ENCODE peak calls at places on chromosome 1, in six cellular contexts. U, N, G, S, B and I are unnamed samples.
A peak's percentile ranks its signal among the peaks of the same experiment; 100 is the strongest.

GRCh38 chr1:86756062-86756406 is 51.7 kb downstream of the SH3GLB1 start:
- DNase-seq in U (no peak), N (no peak), G (no peak), S (no peak), B (no peak), I (no peak)

GRCh38 chr1:209134001-209134400 is 449.5 kb upstream of the CAMK1G start:
- DNase-seq in U (no peak), N (peak; percentile 83), G (no peak), S (no peak), B (no peak), I (no peak)

GRCh38 chr1:78377356-78377928 is 113.3 kb upstream of the PTGFR start:
- DNase-seq in U (no peak), N (peak; percentile 9), G (no peak), S (no peak), B (no peak), I (no peak)

GRCh38 chr1:63169057-63169456 is 153.3 kb upstream of the FOXD3 start:
- DNase-seq in U (no peak), N (no peak), G (no peak), S (no peak), B (no peak), I (no peak)

GRCh38 chr1:224874775-224875174 is 54.7 kb upstream of the DNAH14 start:
- DNase-seq in U (peak; percentile 39), N (no peak), G (no peak), S (no peak), B (peak; percentile 35), I (no peak)

GRCh38 chr1:116147972-116148371 is 36.8 kb downstream of the MAB21L3 start:
- DNase-seq in U (no peak), N (no peak), G (no peak), S (no peak), B (no peak), I (no peak)

GRCh38 chr1:227949341-227949921 is 1.7 kb upstream of the WNT9A start:
- DNase-seq in U (no peak), N (no peak), G (peak; percentile 63), S (peak; percentile 57), B (no peak), I (peak; percentile 60)

GRCh38 chr1:222557148-222557547 is 9.2 kb upstream of the HHIPL2 start:
- DNase-seq in U (no peak), N (no peak), G (no peak), S (no peak), B (peak; percentile 6), I (no peak)

GRCh38 chr1:241269116-241269515 is 87.9 kb downstream of the RGS7 start:
- DNase-seq in U (peak; percentile 5), N (peak; percentile 23), G (no peak), S (no peak), B (no peak), I (no peak)

GRCh38 chr1:100353073-100353801 is 931 bp downstream of the CDC14A start:
- DNase-seq in U (peak; percentile 62), N (peak; percentile 68), G (no peak), S (peak; percentile 69), B (peak; percentile 9), I (peak; percentile 68)

GRCh38 chr1:186967659-186968394 is 139.1 kb downstream of the PLA2G4A start:
- DNase-seq in U (no peak), N (no peak), G (no peak), S (no peak), B (no peak), I (no peak)

GRCh38 chr1:56516539-56517252 is 62.7 kb downstream of the PLPP3 start:
- DNase-seq in U (no peak), N (peak; percentile 79), G (no peak), S (no peak), B (peak; percentile 28), I (no peak)

GRCh38 chr1:225825078-225825477 is 15.2 kb downstream of the EPHX1 start:
- DNase-seq in U (no peak), N (no peak), G (no peak), S (no peak), B (no peak), I (no peak)

GRCh38 chr1:161930064-161930463 is 93.6 kb downstream of the OLFML2B start:
- DNase-seq in U (no peak), N (no peak), G (no peak), S (no peak), B (peak; percentile 33), I (no peak)

GRCh38 chr1:7278045-7278444 is 492.8 kb downstream of the CAMTA1 start:
- DNase-seq in U (no peak), N (no peak), G (no peak), S (no peak), B (no peak), I (peak; percentile 16)

GRCh38 chr1:15328785-15329480 is 80.8 kb upstream of the EFHD2 start:
- DNase-seq in U (no peak), N (no peak), G (no peak), S (no peak), B (peak; percentile 78), I (no peak)

GRCh38 chr1:23593556-23594148 is 34.4 kb upstream of the ID3 start:
- DNase-seq in U (no peak), N (peak; percentile 64), G (no peak), S (no peak), B (no peak), I (no peak)

GRCh38 chr1:109789771-109790170 is 26.0 kb upstream of the EPS8L3 start:
- DNase-seq in U (no peak), N (no peak), G (peak; percentile 53), S (peak; percentile 18), B (no peak), I (peak; percentile 34)

GRCh38 chr1:6461538-6462411 is 4.2 kb downstream of the TNFRSF25 start:
- DNase-seq in U (no peak), N (no peak), G (no peak), S (no peak), B (no peak), I (no peak)

GRCh38 chr1:94047914-94048313 is 73.0 kb downstream of the ABCA4 start:
- DNase-seq in U (no peak), N (no peak), G (no peak), S (no peak), B (no peak), I (no peak)

GRCh38 chr1:94044290-94044790 is 76.6 kb downstream of the ABCA4 start:
- DNase-seq in U (no peak), N (no peak), G (no peak), S (peak; percentile 78), B (no peak), I (no peak)

GRCh38 chr1:94043738-94044289 is 77.1 kb downstream of the ABCA4 start:
- DNase-seq in U (no peak), N (no peak), G (no peak), S (no peak), B (no peak), I (no peak)

GRCh38 chr1:94044891-94045290 is 76.1 kb downstream of the ABCA4 start:
- DNase-seq in U (no peak), N (no peak), G (no peak), S (no peak), B (no peak), I (no peak)

DNA sequence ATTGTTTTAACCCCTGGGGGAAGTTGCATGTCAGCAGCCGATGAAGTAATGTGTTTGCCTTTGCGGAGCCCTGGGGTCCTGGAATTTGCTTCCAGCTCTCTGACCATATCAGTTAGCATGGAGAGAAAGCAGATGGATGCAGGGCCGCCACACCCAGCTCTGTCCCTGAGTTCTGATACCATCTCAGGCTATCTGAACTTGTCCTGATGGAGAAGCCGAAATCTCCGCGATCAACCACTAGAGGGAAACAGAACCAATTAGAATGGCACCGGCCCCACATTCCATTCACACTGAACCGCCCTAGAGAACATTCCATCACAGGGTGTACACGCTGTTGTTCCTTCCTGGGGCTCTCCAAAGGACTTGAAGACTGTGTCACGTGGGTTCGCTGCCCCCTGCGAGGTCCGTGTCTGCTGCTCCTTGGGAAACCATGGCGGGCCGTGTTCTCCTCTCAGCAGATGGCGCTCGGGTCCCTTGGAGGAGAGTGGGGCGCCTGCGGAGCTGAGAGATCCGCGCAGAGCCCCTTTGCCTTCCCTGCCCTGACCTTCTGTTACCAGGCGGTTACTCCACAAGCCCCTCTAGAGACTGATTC is 75.4 kb downstream of the ABCA4 start:
- DNase-seq in U (peak; percentile 65), N (peak; percentile 54), G (peak; percentile 93), S (peak; percentile 95), B (peak; percentile 92), I (peak; percentile 79)
- TF ChIP-seq CTCF in U (peak; percentile 65), N (peak; percentile 50), G (peak; percentile 68), S (peak; percentile 75), B (peak; percentile 76), I (peak; percentile 78)

DNA sequence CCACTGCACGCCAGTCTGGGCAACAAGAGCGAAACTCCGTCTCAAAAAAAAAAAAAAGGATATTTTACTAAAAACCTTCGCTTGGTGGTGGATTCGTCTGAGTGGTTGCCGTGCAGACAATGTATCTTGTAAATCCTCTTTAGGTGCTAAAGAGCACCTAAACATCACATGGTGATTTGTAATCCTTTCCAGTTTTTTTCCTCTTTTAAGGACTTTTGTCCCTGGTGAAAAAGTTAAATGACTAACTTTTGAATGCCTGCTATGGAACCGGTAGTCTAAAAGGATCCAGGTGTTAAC is 769 bp upstream of the ARNT start:
- DNase-seq in U (no peak), N (peak; percentile 23), G (no peak), S (no peak), B (no peak), I (no peak)
- TF ChIP-seq CTCF in U (no peak), N (no peak), G (no peak), S (no peak), B (no peak), I (no peak)

GRCh38 chr1:192576190-192577144 is 894 bp downstream of the RGS1 start:
- DNase-seq in U (no peak), N (no peak), G (no peak), S (no peak), B (no peak), I (no peak)

GRCh38 chr1:192578144-192578909 is 2.8 kb downstream of the RGS1 start:
- DNase-seq in U (no peak), N (no peak), G (no peak), S (no peak), B (no peak), I (no peak)

GRCh38 chr1:192575499-192576189 is at the start of gene RGS1:
- DNase-seq in U (no peak), N (peak; percentile 94), G (peak; percentile 68), S (peak; percentile 66), B (no peak), I (no peak)

GRCh38 chr1:192579319-192579738 is 3.8 kb downstream of the RGS1 start:
- DNase-seq in U (no peak), N (peak; percentile 55), G (no peak), S (no peak), B (peak; percentile 53), I (no peak)

GRCh38 chr1:192577145-192578140 is 1.9 kb downstream of the RGS1 start:
- DNase-seq in U (no peak), N (no peak), G (no peak), S (no peak), B (no peak), I (no peak)
- TF ChIP-seq CTCF in U (no peak), N (no peak), G (no peak), S (no peak), B (no peak), I (no peak)

DNA sequence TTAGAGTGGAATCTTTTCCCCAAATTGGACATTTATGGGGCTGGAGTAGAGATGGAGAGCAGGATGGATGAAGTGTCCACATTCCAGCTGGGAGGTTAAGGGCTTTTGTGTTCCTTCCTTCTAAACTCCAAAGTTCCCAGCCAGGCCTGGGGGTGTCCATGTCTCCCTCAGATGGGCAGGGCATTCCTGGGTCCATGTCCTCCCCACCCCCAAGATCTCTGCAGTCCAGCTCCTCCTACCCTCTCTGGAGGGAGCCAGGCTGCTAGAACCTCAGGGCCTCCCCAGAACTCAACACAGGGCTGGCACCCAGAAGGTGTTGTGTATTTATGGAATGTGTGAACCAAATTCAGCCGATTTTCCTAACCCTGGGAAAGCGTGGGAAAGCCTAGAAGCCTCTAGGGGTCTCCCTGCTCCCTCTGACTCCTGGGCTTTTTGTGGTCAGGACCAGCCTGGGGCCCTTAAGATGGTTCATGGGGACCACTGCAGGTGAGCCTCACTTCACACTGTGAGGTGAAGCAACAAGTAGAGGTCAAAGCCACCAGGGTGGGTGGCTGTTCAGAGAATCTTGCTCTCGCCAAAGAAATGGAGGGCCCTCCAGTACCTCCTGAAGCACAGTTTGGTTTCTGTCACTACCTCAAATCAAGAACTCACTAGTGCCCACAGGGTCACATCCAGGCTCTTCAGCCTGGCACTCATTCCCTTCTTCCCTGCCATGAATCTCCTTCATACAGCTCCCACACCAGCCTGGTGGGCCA is 54.8 kb downstream of the GLIS1 start:
- DNase-seq in U (no peak), N (no peak), G (no peak), S (no peak), B (no peak), I (no peak)
- TF ChIP-seq CTCF in U (peak; percentile 22), N (no peak), G (no peak), S (no peak), B (peak; percentile 28), I (no peak)